ENCODE peak calls at places on chromosomes 7 and 10, in six cellular contexts. One of them, this sample, is unnamed.

GRCh38 chr10:88989824-88990527 is 622 bp upstream of the FAS start:
- DNase-seq in neural crest cell: no peak
- DNase-seq in AG10803: peak; percentile 94
- DNase-seq in globus pallidus: no peak
- DNase-seq in right atrium auricular region: peak; percentile 77
- DNase-seq in heart right ventricle: no peak
- DNase-seq in this sample: no peak

GRCh38 chr10:34319197-34319846 is 495.8 kb downstream of the PARD3 start:
- DNase-seq in heart right ventricle: peak; percentile 11
- DNase-seq in neural crest cell: no peak
- DNase-seq in AG10803: peak; percentile 97
- DNase-seq in right atrium auricular region: no peak
- DNase-seq in globus pallidus: no peak
- DNase-seq in this sample: no peak

GRCh38 chr7:6251653-6252052 is 20.8 kb downstream of the CYTH3 start:
- DNase-seq in right atrium auricular region: no peak
- DNase-seq in neural crest cell: no peak
- DNase-seq in globus pallidus: no peak
- DNase-seq in heart right ventricle: no peak
- DNase-seq in AG10803: peak; percentile 81
- DNase-seq in this sample: no peak

GRCh38 chr10:86333813-86334514 is 32.6 kb downstream of the GRID1 start:
- DNase-seq in AG10803: no peak
- DNase-seq in globus pallidus: no peak
- DNase-seq in right atrium auricular region: no peak
- DNase-seq in heart right ventricle: no peak
- DNase-seq in neural crest cell: no peak
- DNase-seq in this sample: no peak

GRCh38 chr10:43262043-43262901 is 4.6 kb downstream of the RASGEF1A start:
- DNase-seq in heart right ventricle: no peak
- DNase-seq in globus pallidus: no peak
- DNase-seq in AG10803: no peak
- DNase-seq in neural crest cell: peak; percentile 43
- DNase-seq in right atrium auricular region: peak; percentile 54
- DNase-seq in this sample: no peak

GRCh38 chr10:120940299-120940900 is 89.2 kb downstream of the WDR11 start:
- DNase-seq in neural crest cell: no peak
- DNase-seq in AG10803: no peak
- DNase-seq in globus pallidus: no peak
- DNase-seq in right atrium auricular region: no peak
- DNase-seq in heart right ventricle: no peak
- DNase-seq in this sample: no peak

GRCh38 chr7:105800442-105800841 is 76.0 kb downstream of the ATXN7L1 start:
- DNase-seq in AG10803: peak; percentile 65
- DNase-seq in heart right ventricle: no peak
- DNase-seq in globus pallidus: no peak
- DNase-seq in right atrium auricular region: no peak
- DNase-seq in neural crest cell: no peak
- DNase-seq in this sample: no peak

GRCh38 chr7:47639495-47640110 is 57.7 kb upstream of the TNS3 start:
- DNase-seq in globus pallidus: no peak
- DNase-seq in AG10803: no peak
- DNase-seq in neural crest cell: no peak
- DNase-seq in right atrium auricular region: no peak
- DNase-seq in heart right ventricle: no peak
- DNase-seq in this sample: no peak

GRCh38 chr10:73758704-73759511 is 14.7 kb downstream of the SEC24C start:
- DNase-seq in right atrium auricular region: no peak
- DNase-seq in heart right ventricle: no peak
- DNase-seq in globus pallidus: no peak
- DNase-seq in neural crest cell: no peak
- DNase-seq in AG10803: no peak
- DNase-seq in this sample: no peak

GRCh38 chr10:77872947-77873557 is 53.5 kb downstream of the DLG5 start:
- DNase-seq in heart right ventricle: no peak
- DNase-seq in AG10803: peak; percentile 47
- DNase-seq in globus pallidus: no peak
- DNase-seq in right atrium auricular region: no peak
- DNase-seq in neural crest cell: no peak
- DNase-seq in this sample: no peak

GRCh38 chr10:133465191-133465949 is 11.6 kb downstream of the SCART1 start:
- DNase-seq in right atrium auricular region: no peak
- DNase-seq in neural crest cell: no peak
- DNase-seq in globus pallidus: no peak
- DNase-seq in AG10803: no peak
- DNase-seq in heart right ventricle: no peak
- DNase-seq in this sample: no peak

GRCh38 chr10:79026806-79027146 is 42.0 kb upstream of the ZMIZ1 start:
- DNase-seq in AG10803: no peak
- DNase-seq in right atrium auricular region: no peak
- DNase-seq in globus pallidus: no peak
- DNase-seq in heart right ventricle: no peak
- DNase-seq in neural crest cell: no peak
- DNase-seq in this sample: no peak

GRCh38 chr10:111370101-111370500 is 293.3 kb downstream of the ADRA2A start:
- DNase-seq in globus pallidus: no peak
- DNase-seq in neural crest cell: no peak
- DNase-seq in right atrium auricular region: no peak
- DNase-seq in heart right ventricle: no peak
- DNase-seq in AG10803: peak; percentile 81
- DNase-seq in this sample: no peak

GRCh38 chr7:135321556-135321955 is 87.9 kb downstream of the STRA8 start:
- DNase-seq in AG10803: peak; percentile 31
- DNase-seq in right atrium auricular region: peak; percentile 61
- DNase-seq in globus pallidus: no peak
- DNase-seq in heart right ventricle: no peak
- DNase-seq in neural crest cell: no peak
- DNase-seq in this sample: no peak

GRCh38 chr7:65983965-65984654 is 2.1 kb upstream of the GUSB start:
- DNase-seq in globus pallidus: no peak
- DNase-seq in heart right ventricle: no peak
- DNase-seq in neural crest cell: no peak
- DNase-seq in right atrium auricular region: no peak
- DNase-seq in AG10803: no peak
- DNase-seq in this sample: no peak

GRCh38 chr7:98418271-98418635 is 17.4 kb upstream of the BAIAP2L1 start:
- DNase-seq in heart right ventricle: no peak
- DNase-seq in globus pallidus: no peak
- DNase-seq in neural crest cell: no peak
- DNase-seq in right atrium auricular region: no peak
- DNase-seq in AG10803: peak; percentile 42
- DNase-seq in this sample: no peak

GRCh38 chr7:17305387-17306171 is 7.1 kb downstream of the AHR start:
- DNase-seq in heart right ventricle: no peak
- DNase-seq in globus pallidus: no peak
- DNase-seq in AG10803: peak; percentile 48
- DNase-seq in neural crest cell: no peak
- DNase-seq in right atrium auricular region: no peak
- DNase-seq in this sample: no peak

GRCh38 chr7:5704534-5704922 is 76.9 kb downstream of the RNF216 start:
- DNase-seq in globus pallidus: peak; percentile 94
- DNase-seq in neural crest cell: peak; percentile 70
- DNase-seq in AG10803: peak; percentile 86
- DNase-seq in heart right ventricle: peak; percentile 85
- DNase-seq in right atrium auricular region: peak; percentile 91
- DNase-seq in this sample: peak; percentile 74

GRCh38 chr7:1058821-1059199 is 14.5 kb downstream of the GPR146 start:
- DNase-seq in globus pallidus: no peak
- DNase-seq in right atrium auricular region: no peak
- DNase-seq in neural crest cell: no peak
- DNase-seq in AG10803: peak; percentile 73
- DNase-seq in heart right ventricle: no peak
- DNase-seq in this sample: no peak

GRCh38 chr7:81767883-81768282 is 2.0 kb downstream of the HGF start:
- DNase-seq in heart right ventricle: no peak
- DNase-seq in globus pallidus: no peak
- DNase-seq in right atrium auricular region: no peak
- DNase-seq in neural crest cell: no peak
- DNase-seq in AG10803: peak; percentile 42
- DNase-seq in this sample: no peak

GRCh38 chr7:134618756-134619530 is 27.7 kb upstream of the BPGM start:
- DNase-seq in right atrium auricular region: no peak
- DNase-seq in neural crest cell: no peak
- DNase-seq in globus pallidus: no peak
- DNase-seq in AG10803: peak; percentile 75
- DNase-seq in heart right ventricle: no peak
- DNase-seq in this sample: no peak

GRCh38 chr7:21690717-21691116 is 147.9 kb downstream of the DNAH11 start:
- DNase-seq in globus pallidus: no peak
- DNase-seq in AG10803: no peak
- DNase-seq in right atrium auricular region: no peak
- DNase-seq in neural crest cell: no peak
- DNase-seq in heart right ventricle: no peak
- DNase-seq in this sample: no peak

GRCh38 chr7:40551685-40552576 is 417.1 kb downstream of the SUGCT start:
- DNase-seq in neural crest cell: no peak
- DNase-seq in AG10803: peak; percentile 64
- DNase-seq in right atrium auricular region: no peak
- DNase-seq in globus pallidus: peak; percentile 0
- DNase-seq in heart right ventricle: no peak
- DNase-seq in this sample: no peak

GRCh38 chr7:144720139-144720538 is 115.7 kb downstream of the TPK1 start:
- DNase-seq in AG10803: no peak
- DNase-seq in globus pallidus: no peak
- DNase-seq in right atrium auricular region: no peak
- DNase-seq in heart right ventricle: no peak
- DNase-seq in neural crest cell: no peak
- DNase-seq in this sample: no peak

GRCh38 chr10:5565671-5566581 is 41.2 kb downstream of the CALML3 start:
- DNase-seq in right atrium auricular region: no peak
- DNase-seq in AG10803: peak; percentile 82
- DNase-seq in neural crest cell: no peak
- DNase-seq in globus pallidus: no peak
- DNase-seq in heart right ventricle: no peak
- DNase-seq in this sample: no peak

GRCh38 chr7:112411186-112411795 is 39.0 kb upstream of the IFRD1 start:
- DNase-seq in right atrium auricular region: no peak
- DNase-seq in neural crest cell: no peak
- DNase-seq in AG10803: peak; percentile 46
- DNase-seq in heart right ventricle: peak; percentile 22
- DNase-seq in globus pallidus: peak; percentile 51
- DNase-seq in this sample: no peak

GRCh38 chr10:88042162-88043100 is 179.0 kb downstream of the PTEN start:
- DNase-seq in AG10803: peak; percentile 73
- DNase-seq in right atrium auricular region: peak; percentile 81
- DNase-seq in heart right ventricle: peak; percentile 17
- DNase-seq in neural crest cell: no peak
- DNase-seq in globus pallidus: no peak
- DNase-seq in this sample: no peak

GRCh38 chr10:15293862-15294835 is 76.9 kb downstream of the FAM171A1 start:
- DNase-seq in heart right ventricle: no peak
- DNase-seq in neural crest cell: no peak
- DNase-seq in AG10803: peak; percentile 63
- DNase-seq in right atrium auricular region: no peak
- DNase-seq in globus pallidus: peak; percentile 60
- DNase-seq in this sample: no peak

GRCh38 chr10:131279516-131279915 is 32.0 kb downstream of the TCERG1L start:
- DNase-seq in AG10803: no peak
- DNase-seq in neural crest cell: no peak
- DNase-seq in globus pallidus: no peak
- DNase-seq in heart right ventricle: no peak
- DNase-seq in right atrium auricular region: no peak
- DNase-seq in this sample: no peak

GRCh38 chr7:100779359-100779758 is 46.0 kb downstream of the ZAN start:
- DNase-seq in neural crest cell: no peak
- DNase-seq in globus pallidus: no peak
- DNase-seq in heart right ventricle: no peak
- DNase-seq in AG10803: no peak
- DNase-seq in right atrium auricular region: no peak
- DNase-seq in this sample: no peak